ENCODE peak calls at places on chromosomes 11 and 22, in eight cellular contexts. One of them, this sample, is unnamed.

GRCh38 chr11:63510360-63511130 is 4.7 kb downstream of the LGALS12 start:
- DNase-seq in adrenal gland: peak; percentile 60
- DNase-seq in prostate gland: no peak
- DNase-seq in Peyer's patch: no peak
- DNase-seq in mesendoderm: no peak
- DNase-seq in HCT116: no peak
- DNase-seq in heart left ventricle: peak; percentile 28
- DNase-seq in aorta: no peak
- DNase-seq in this sample: peak; percentile 84

GRCh38 chr11:62601114-62601363 is 626 bp downstream of the MTA2 start:
- DNase-seq in mesendoderm: no peak
- DNase-seq in adrenal gland: peak; percentile 63
- DNase-seq in Peyer's patch: peak; percentile 69
- DNase-seq in HCT116: no peak
- DNase-seq in prostate gland: no peak
- DNase-seq in aorta: peak; percentile 91
- DNase-seq in heart left ventricle: peak; percentile 72
- DNase-seq in this sample: peak; percentile 64

GRCh38 chr11:72069787-72070251 is 10.5 kb downstream of the NUMA1 start:
- DNase-seq in adrenal gland: peak; percentile 95
- DNase-seq in prostate gland: peak; percentile 54
- DNase-seq in HCT116: peak; percentile 51
- DNase-seq in aorta: peak; percentile 95
- DNase-seq in Peyer's patch: peak; percentile 74
- DNase-seq in heart left ventricle: peak; percentile 75
- DNase-seq in mesendoderm: peak; percentile 71
- DNase-seq in this sample: peak; percentile 94

GRCh38 chr11:65071907-65072630 is 11.8 kb downstream of the CDCA5 start:
- DNase-seq in aorta: no peak
- DNase-seq in heart left ventricle: no peak
- DNase-seq in mesendoderm: no peak
- DNase-seq in Peyer's patch: no peak
- DNase-seq in prostate gland: no peak
- DNase-seq in HCT116: no peak
- DNase-seq in adrenal gland: no peak
- DNase-seq in this sample: no peak

GRCh38 chr11:106162190-106162589 is 84.7 kb downstream of the AASDHPPT start:
- DNase-seq in adrenal gland: no peak
- DNase-seq in mesendoderm: no peak
- DNase-seq in HCT116: no peak
- DNase-seq in heart left ventricle: no peak
- DNase-seq in prostate gland: no peak
- DNase-seq in Peyer's patch: no peak
- DNase-seq in aorta: no peak
- DNase-seq in this sample: no peak

GRCh38 chr11:92449222-92449621 is 224.6 kb downstream of the FAT3 start:
- DNase-seq in heart left ventricle: no peak
- DNase-seq in aorta: no peak
- DNase-seq in mesendoderm: no peak
- DNase-seq in HCT116: no peak
- DNase-seq in adrenal gland: no peak
- DNase-seq in Peyer's patch: no peak
- DNase-seq in prostate gland: no peak
- DNase-seq in this sample: no peak

GRCh38 chr11:46296520-46297448 is 19.3 kb downstream of the CREB3L1 start:
- DNase-seq in HCT116: no peak
- DNase-seq in adrenal gland: peak; percentile 63
- DNase-seq in heart left ventricle: peak; percentile 53
- DNase-seq in Peyer's patch: peak; percentile 50
- DNase-seq in aorta: peak; percentile 80
- DNase-seq in prostate gland: no peak
- DNase-seq in mesendoderm: peak; percentile 99
- DNase-seq in this sample: peak; percentile 58

GRCh38 chr11:42766191-42766590 is 545.6 kb upstream of the API5 start:
- DNase-seq in aorta: no peak
- DNase-seq in Peyer's patch: no peak
- DNase-seq in adrenal gland: no peak
- DNase-seq in prostate gland: no peak
- DNase-seq in HCT116: no peak
- DNase-seq in heart left ventricle: no peak
- DNase-seq in mesendoderm: no peak
- DNase-seq in this sample: no peak

GRCh38 chr11:120020981-120021380 is 116.9 kb downstream of the TRIM29 start:
- DNase-seq in heart left ventricle: no peak
- DNase-seq in adrenal gland: no peak
- DNase-seq in mesendoderm: no peak
- DNase-seq in Peyer's patch: no peak
- DNase-seq in prostate gland: no peak
- DNase-seq in aorta: no peak
- DNase-seq in HCT116: no peak
- DNase-seq in this sample: no peak

GRCh38 chr11:57779275-57779674 is 17.7 kb downstream of the CTNND1 start:
- DNase-seq in prostate gland: peak; percentile 74
- DNase-seq in aorta: no peak
- DNase-seq in Peyer's patch: no peak
- DNase-seq in heart left ventricle: peak; percentile 36
- DNase-seq in mesendoderm: peak; percentile 98
- DNase-seq in HCT116: no peak
- DNase-seq in adrenal gland: peak; percentile 50
- DNase-seq in this sample: no peak

GRCh38 chr11:93236741-93237675 is 39.2 kb upstream of the SLC36A4 start:
- DNase-seq in adrenal gland: peak; percentile 51
- DNase-seq in prostate gland: peak; percentile 54
- DNase-seq in aorta: no peak
- DNase-seq in mesendoderm: peak; percentile 81
- DNase-seq in heart left ventricle: no peak
- DNase-seq in Peyer's patch: no peak
- DNase-seq in HCT116: peak; percentile 34
- DNase-seq in this sample: no peak

GRCh38 chr22:35352214-35353111 is 28.4 kb upstream of the HMOX1 start:
- DNase-seq in mesendoderm: peak; percentile 68
- DNase-seq in HCT116: no peak
- DNase-seq in adrenal gland: peak; percentile 84
- DNase-seq in aorta: peak; percentile 92
- DNase-seq in prostate gland: no peak
- DNase-seq in Peyer's patch: no peak
- DNase-seq in heart left ventricle: peak; percentile 77
- DNase-seq in this sample: peak; percentile 81

GRCh38 chr22:41478891-41479521 is 10.1 kb downstream of the ACO2 start:
- DNase-seq in adrenal gland: peak; percentile 83
- DNase-seq in heart left ventricle: no peak
- DNase-seq in Peyer's patch: no peak
- DNase-seq in aorta: peak; percentile 62
- DNase-seq in prostate gland: no peak
- DNase-seq in HCT116: no peak
- DNase-seq in mesendoderm: no peak
- DNase-seq in this sample: peak; percentile 90

GRCh38 chr11:72996959-72997358 is 145.2 kb downstream of the FCHSD2 start:
- DNase-seq in adrenal gland: no peak
- DNase-seq in heart left ventricle: no peak
- DNase-seq in HCT116: no peak
- DNase-seq in prostate gland: no peak
- DNase-seq in aorta: no peak
- DNase-seq in Peyer's patch: no peak
- DNase-seq in mesendoderm: no peak
- DNase-seq in this sample: no peak

GRCh38 chr11:64919627-64920026 is 2.6 kb upstream of the ATG2A start:
- DNase-seq in adrenal gland: no peak
- DNase-seq in prostate gland: no peak
- DNase-seq in mesendoderm: no peak
- DNase-seq in heart left ventricle: no peak
- DNase-seq in HCT116: no peak
- DNase-seq in Peyer's patch: no peak
- DNase-seq in aorta: no peak
- DNase-seq in this sample: no peak

DNA sequence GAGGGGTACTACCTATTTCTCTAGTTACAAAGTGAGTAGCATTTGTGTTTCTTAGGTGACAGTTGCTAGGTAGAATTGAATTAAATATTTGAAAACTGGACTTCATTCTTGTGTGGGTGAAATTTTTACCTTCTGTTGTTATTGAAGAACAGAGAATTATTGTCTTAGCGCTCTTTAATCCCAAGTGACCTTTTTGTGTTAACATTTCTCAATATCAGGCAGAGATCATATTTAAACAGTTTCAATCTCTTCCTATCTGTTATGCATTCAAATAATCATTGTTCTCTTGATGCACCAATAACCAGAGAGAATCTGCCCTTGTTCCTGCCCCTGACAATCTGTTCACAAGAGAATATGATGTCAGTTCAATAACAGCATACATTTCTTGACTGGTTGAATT is 14.2 kb downstream of the KMT2A start:
- DNase-seq in Peyer's patch: no peak
- DNase-seq in prostate gland: no peak
- DNase-seq in heart left ventricle: no peak
- DNase-seq in aorta: no peak
- DNase-seq in HCT116: no peak
- DNase-seq in adrenal gland: no peak
- DNase-seq in mesendoderm: no peak
- DNase-seq in this sample: no peak
- H3K4me1 ChIP-seq in Peyer's patch: no peaks in the 10 kb centered on the region
- H3K4me1 ChIP-seq in prostate gland: no peaks in the 10 kb centered on the region
- H3K4me1 ChIP-seq in heart left ventricle: peaks cover 9% of the 10 kb centered on the region
- H3K4me1 ChIP-seq in aorta: peaks cover 7% of the 10 kb centered on the region
- H3K4me1 ChIP-seq in HCT116: no peaks in the 10 kb centered on the region
- H3K4me1 ChIP-seq in adrenal gland: peaks cover 12% of the 10 kb centered on the region
- H3K4me1 ChIP-seq in mesendoderm: no peaks in the 10 kb centered on the region
- H3K4me1 ChIP-seq in this sample: no peaks in the 10 kb centered on the region

DNA sequence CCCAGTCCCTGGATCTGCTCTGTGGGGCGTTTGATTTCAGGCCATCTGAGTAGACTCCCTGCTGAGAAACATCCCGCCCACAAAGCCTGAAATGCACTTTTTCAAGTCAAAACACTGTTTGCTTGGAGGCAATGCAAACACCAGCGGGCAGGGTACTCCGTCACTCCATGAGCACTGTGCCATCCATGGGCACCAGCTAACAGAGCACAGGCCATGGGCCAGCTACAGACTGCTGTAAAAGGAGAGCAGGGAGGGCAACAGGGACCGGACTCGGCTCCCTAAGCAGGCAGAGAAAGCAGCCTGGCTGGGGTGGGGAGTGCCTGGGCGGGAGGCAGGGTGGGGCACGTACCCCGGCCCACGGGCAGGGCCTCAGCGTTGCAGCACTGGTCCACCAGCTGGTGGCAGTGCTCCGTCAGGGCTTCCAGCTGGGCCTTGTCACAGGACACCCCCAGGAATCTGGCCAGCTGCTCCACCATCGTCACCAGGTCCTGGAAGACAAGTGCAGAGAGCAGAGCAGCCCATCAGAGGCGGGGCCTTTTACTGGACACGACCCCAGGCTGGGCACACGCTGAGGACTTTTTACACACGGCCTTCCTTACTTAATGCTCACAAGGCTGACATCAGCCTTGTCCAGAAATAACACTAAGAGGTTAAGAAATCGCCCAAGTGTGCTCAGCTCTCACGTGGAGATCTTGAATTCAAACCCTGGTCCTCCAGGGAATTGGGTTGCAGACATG is 16.8 kb upstream of the EFCAB6 start:
- DNase-seq in prostate gland: no peak
- DNase-seq in mesendoderm: peak; percentile 40
- DNase-seq in heart left ventricle: peak; percentile 79
- DNase-seq in aorta: peak; percentile 83
- DNase-seq in adrenal gland: peak; percentile 19
- DNase-seq in HCT116: no peak
- DNase-seq in Peyer's patch: peak; percentile 37
- DNase-seq in this sample: peak; percentile 86
- H3K27ac ChIP-seq in prostate gland: no peak overlapping the region
- H3K27ac ChIP-seq in mesendoderm: no peak overlapping the region
- H3K27ac ChIP-seq in heart left ventricle: peak overlapping the region; percentile 75
- H3K27ac ChIP-seq in aorta: no peak overlapping the region
- H3K27ac ChIP-seq in adrenal gland: peak overlapping the region; percentile 4
- H3K27ac ChIP-seq in HCT116: no peak overlapping the region
- H3K27ac ChIP-seq in Peyer's patch: no peak overlapping the region
- H3K27ac ChIP-seq in this sample: peak overlapping the region; percentile 18

DNA sequence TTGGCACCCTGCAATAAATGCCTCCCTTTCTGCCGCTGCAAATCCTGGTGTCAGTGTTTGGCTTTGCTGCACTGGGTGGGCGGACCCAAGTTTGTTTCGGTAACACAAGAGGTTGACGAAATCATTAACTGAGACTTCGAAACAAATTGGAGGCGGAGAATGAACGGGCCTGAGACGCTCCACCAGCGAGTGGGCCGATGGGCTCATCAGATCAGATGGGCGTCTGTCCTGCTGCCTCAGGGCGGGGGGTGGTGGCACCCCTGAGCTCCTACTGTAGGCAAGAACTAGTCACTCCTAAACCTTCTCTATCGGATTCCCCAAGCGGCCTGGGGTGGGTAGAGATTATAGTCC is 918 bp upstream of the CAPN5 start:
- DNase-seq in HCT116: no peak
- DNase-seq in prostate gland: peak; percentile 47
- DNase-seq in Peyer's patch: peak; percentile 64
- DNase-seq in aorta: no peak
- DNase-seq in heart left ventricle: no peak
- DNase-seq in mesendoderm: peak; percentile 37
- DNase-seq in adrenal gland: no peak
- DNase-seq in this sample: peak; percentile 54
- H3K4me3 ChIP-seq in HCT116: peak overlapping the region; percentile 69
- H3K4me3 ChIP-seq in prostate gland: peak overlapping the region; percentile 65
- H3K4me3 ChIP-seq in Peyer's patch: peak overlapping the region; percentile 82
- H3K4me3 ChIP-seq in aorta: peak overlapping the region; percentile 40
- H3K4me3 ChIP-seq in heart left ventricle: peak overlapping the region; percentile 81
- H3K4me3 ChIP-seq in mesendoderm: peak overlapping the region; percentile 25
- H3K4me3 ChIP-seq in adrenal gland: peak overlapping the region; percentile 62
- H3K4me3 ChIP-seq in this sample: peak overlapping the region; percentile 74

DNA sequence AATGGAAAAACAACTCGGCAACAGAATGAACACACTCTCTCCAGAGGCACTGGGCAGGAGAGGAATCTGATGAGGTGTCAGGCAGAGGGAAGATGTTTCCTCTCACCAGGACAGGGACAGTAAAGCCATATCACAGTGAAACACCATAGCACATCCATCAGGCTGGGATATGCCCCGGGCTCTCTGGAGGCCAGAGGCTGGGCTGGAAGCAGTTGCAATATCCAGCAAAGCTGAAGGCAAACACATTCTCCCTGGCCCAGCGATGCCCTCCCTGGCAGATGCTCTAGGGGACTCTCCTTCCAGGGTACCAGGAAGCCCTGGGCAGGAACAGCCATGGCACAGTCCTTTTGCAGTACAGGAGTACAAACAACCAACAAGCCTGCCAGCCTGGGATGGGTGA is 11.1 kb downstream of the RSPH14 start:
- DNase-seq in HCT116: no peak
- DNase-seq in Peyer's patch: no peak
- DNase-seq in prostate gland: no peak
- DNase-seq in mesendoderm: no peak
- DNase-seq in aorta: no peak
- DNase-seq in heart left ventricle: no peak
- DNase-seq in adrenal gland: no peak
- DNase-seq in this sample: no peak
- H3K4me1 ChIP-seq in HCT116: no peaks in the 10 kb centered on the region
- H3K4me1 ChIP-seq in Peyer's patch: no peaks in the 10 kb centered on the region
- H3K4me1 ChIP-seq in prostate gland: no peaks in the 10 kb centered on the region
- H3K4me1 ChIP-seq in mesendoderm: no peaks in the 10 kb centered on the region
- H3K4me1 ChIP-seq in aorta: no peaks in the 10 kb centered on the region
- H3K4me1 ChIP-seq in heart left ventricle: peaks cover 3% of the 10 kb centered on the region
- H3K4me1 ChIP-seq in adrenal gland: peaks cover 4% of the 10 kb centered on the region
- H3K4me1 ChIP-seq in this sample: no peaks in the 10 kb centered on the region

DNA sequence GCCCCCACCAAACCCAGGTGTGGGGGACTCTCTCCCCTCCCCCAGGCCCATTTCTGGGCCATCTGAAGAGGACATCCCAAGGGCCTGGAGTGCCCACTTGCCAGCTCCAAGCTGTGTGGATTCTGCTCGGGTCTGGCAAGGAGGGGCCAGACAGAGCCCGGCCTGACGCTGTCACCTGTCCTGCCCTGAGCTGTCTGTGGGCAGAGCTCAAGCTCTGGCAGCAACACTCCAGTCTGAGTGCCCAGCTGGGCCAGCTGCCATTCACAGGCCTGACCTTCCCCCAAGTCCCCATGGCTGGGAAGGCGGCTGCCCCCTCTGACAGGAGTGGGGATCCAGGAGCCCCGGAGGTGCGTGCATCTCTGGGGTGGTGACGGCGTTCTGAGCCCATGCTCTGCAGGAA is 6.2 kb upstream of the PIM3 start:
- DNase-seq in heart left ventricle: peak; percentile 70
- DNase-seq in Peyer's patch: no peak
- DNase-seq in prostate gland: no peak
- DNase-seq in aorta: no peak
- DNase-seq in mesendoderm: no peak
- DNase-seq in adrenal gland: no peak
- DNase-seq in HCT116: no peak
- DNase-seq in this sample: peak; percentile 90
- H3K27ac ChIP-seq in heart left ventricle: peak overlapping the region; percentile 82
- H3K27ac ChIP-seq in Peyer's patch: no peak overlapping the region
- H3K27ac ChIP-seq in prostate gland: peak overlapping the region; percentile 96
- H3K27ac ChIP-seq in aorta: no peak overlapping the region
- H3K27ac ChIP-seq in mesendoderm: no peak overlapping the region
- H3K27ac ChIP-seq in adrenal gland: peak overlapping the region; percentile 81
- H3K27ac ChIP-seq in HCT116: no peak overlapping the region
- H3K27ac ChIP-seq in this sample: peak overlapping the region; percentile 89

This sample was measured in psoas muscle.